ENCODE peak calls at places on chromosomes 3 and 15, in six cellular contexts. One of them, this sample, is unnamed.

GRCh38 chr3:97821413-97821809 is 400 bp upstream of the CRYBG3 start:
- DNase-seq in astrocyte of the spinal cord: peak; percentile 77
- DNase-seq in Peyer's patch: peak; percentile 65
- DNase-seq in gastrocnemius medialis: peak; percentile 6
- DNase-seq in BJ: no peak
- DNase-seq in fibroblast of lung: peak; percentile 66
- DNase-seq in this sample: no peak

GRCh38 chr3:76199382-76199781 is 414.0 kb upstream of the ZNF717 start:
- DNase-seq in Peyer's patch: no peak
- DNase-seq in astrocyte of the spinal cord: peak; percentile 2
- DNase-seq in gastrocnemius medialis: no peak
- DNase-seq in fibroblast of lung: peak; percentile 1
- DNase-seq in BJ: no peak
- DNase-seq in this sample: no peak

GRCh38 chr3:193928354-193929209 is 207.4 kb upstream of the HES1 start:
- DNase-seq in Peyer's patch: no peak
- DNase-seq in gastrocnemius medialis: no peak
- DNase-seq in fibroblast of lung: peak; percentile 53
- DNase-seq in BJ: no peak
- DNase-seq in astrocyte of the spinal cord: peak; percentile 22
- DNase-seq in this sample: no peak

GRCh38 chr15:37877851-37878577 is 56.4 kb upstream of the TMCO5A start:
- DNase-seq in fibroblast of lung: peak; percentile 88
- DNase-seq in astrocyte of the spinal cord: peak; percentile 83
- DNase-seq in Peyer's patch: no peak
- DNase-seq in BJ: no peak
- DNase-seq in gastrocnemius medialis: no peak
- DNase-seq in this sample: no peak

GRCh38 chr3:185825639-185826481 is 1.0 kb upstream of the IGF2BP2 start:
- DNase-seq in gastrocnemius medialis: no peak
- DNase-seq in Peyer's patch: peak; percentile 83
- DNase-seq in BJ: no peak
- DNase-seq in fibroblast of lung: peak; percentile 52
- DNase-seq in astrocyte of the spinal cord: no peak
- DNase-seq in this sample: no peak

GRCh38 chr3:20657566-20657965 is 471.6 kb upstream of the SGO1 start:
- DNase-seq in gastrocnemius medialis: no peak
- DNase-seq in BJ: no peak
- DNase-seq in Peyer's patch: no peak
- DNase-seq in astrocyte of the spinal cord: no peak
- DNase-seq in fibroblast of lung: no peak
- DNase-seq in this sample: no peak

GRCh38 chr3:156489462-156489911 is 65.4 kb downstream of the SSR3 start:
- DNase-seq in gastrocnemius medialis: no peak
- DNase-seq in Peyer's patch: no peak
- DNase-seq in fibroblast of lung: peak; percentile 82
- DNase-seq in astrocyte of the spinal cord: peak; percentile 53
- DNase-seq in BJ: peak; percentile 49
- DNase-seq in this sample: no peak

GRCh38 chr3:190183121-190183520 is 62.4 kb upstream of the P3H2 start:
- DNase-seq in fibroblast of lung: peak; percentile 98
- DNase-seq in astrocyte of the spinal cord: peak; percentile 96
- DNase-seq in Peyer's patch: no peak
- DNase-seq in BJ: peak; percentile 93
- DNase-seq in gastrocnemius medialis: no peak
- DNase-seq in this sample: no peak

GRCh38 chr3:89353465-89353864 is 246.0 kb downstream of the EPHA3 start:
- DNase-seq in fibroblast of lung: peak; percentile 51
- DNase-seq in Peyer's patch: no peak
- DNase-seq in gastrocnemius medialis: no peak
- DNase-seq in BJ: no peak
- DNase-seq in astrocyte of the spinal cord: no peak
- DNase-seq in this sample: no peak

DNA sequence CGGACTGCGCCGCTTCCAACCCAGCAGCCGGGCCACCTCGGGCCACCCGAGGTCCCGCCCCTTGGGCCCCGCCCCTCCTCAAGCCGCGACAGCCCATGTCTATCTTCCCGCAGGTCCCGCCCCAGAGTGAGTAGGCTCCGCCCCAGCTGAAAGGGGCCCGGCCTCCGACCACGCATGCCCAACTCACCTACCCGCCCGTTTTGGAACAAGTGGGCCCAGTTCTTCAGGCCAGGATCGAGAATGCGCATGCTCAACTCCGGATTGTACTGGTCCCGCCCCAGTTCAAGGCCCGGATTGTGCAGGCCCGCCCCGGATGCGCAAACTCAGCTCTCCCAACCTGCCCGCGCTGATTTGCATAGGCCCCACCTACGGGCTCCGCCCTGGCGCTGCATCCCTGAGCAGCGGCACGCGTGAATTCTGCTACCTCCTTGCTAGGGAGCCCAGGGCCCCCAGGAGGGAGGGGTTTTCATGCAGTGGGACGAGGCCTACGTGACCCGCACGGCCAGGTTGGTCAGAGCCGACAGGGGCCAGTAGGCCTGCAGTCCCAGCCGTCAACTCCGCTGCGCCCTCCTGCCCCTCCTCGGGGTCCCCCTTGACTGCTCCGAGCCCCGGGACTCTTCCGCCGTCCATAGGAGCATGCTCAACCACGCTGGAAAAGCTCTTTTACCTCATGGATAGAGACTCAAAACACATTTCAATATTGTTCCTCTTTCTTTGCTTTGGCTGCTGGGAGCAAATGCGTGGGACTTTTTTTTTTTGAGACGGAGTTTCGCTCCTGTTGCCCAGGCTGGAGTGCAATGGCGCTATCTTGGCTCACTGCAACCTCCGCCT is at the start of gene PFKFB4:
- DNase-seq in Peyer's patch: peak; percentile 100
- DNase-seq in gastrocnemius medialis: peak; percentile 99
- DNase-seq in astrocyte of the spinal cord: peak; percentile 99
- DNase-seq in fibroblast of lung: peak; percentile 99
- DNase-seq in BJ: peak; percentile 97
- DNase-seq in this sample: peak; percentile 98
- TF ChIP-seq CTCF in Peyer's patch: no peak
- TF ChIP-seq CTCF in gastrocnemius medialis: no peak
- TF ChIP-seq CTCF in astrocyte of the spinal cord: no peak
- TF ChIP-seq CTCF in fibroblast of lung: no peak
- TF ChIP-seq CTCF in BJ: peak; percentile 10
- TF ChIP-seq CTCF in this sample: peak; percentile 3

GRCh38 chr3:15108082-15108545 is 9.2 kb upstream of the RBSN start:
- DNase-seq in gastrocnemius medialis: peak; percentile 44
- DNase-seq in BJ: no peak
- DNase-seq in Peyer's patch: peak; percentile 84
- DNase-seq in fibroblast of lung: peak; percentile 59
- DNase-seq in astrocyte of the spinal cord: peak; percentile 64
- DNase-seq in this sample: peak; percentile 52
- H3K4me3 ChIP-seq in gastrocnemius medialis: no peak overlapping the region
- H3K4me3 ChIP-seq in BJ: no peak overlapping the region
- H3K4me3 ChIP-seq in Peyer's patch: no peak overlapping the region
- H3K4me3 ChIP-seq in fibroblast of lung: no peak overlapping the region
- H3K4me3 ChIP-seq in astrocyte of the spinal cord: no peak overlapping the region
- H3K4me3 ChIP-seq in this sample: no peak overlapping the region

GRCh38 chr3:50627407-50628051 is 10.6 kb downstream of the MAPKAPK3 start:
- DNase-seq in Peyer's patch: no peak
- DNase-seq in gastrocnemius medialis: peak; percentile 96
- DNase-seq in fibroblast of lung: peak; percentile 79
- DNase-seq in BJ: no peak
- DNase-seq in astrocyte of the spinal cord: peak; percentile 67
- DNase-seq in this sample: no peak
- TF ChIP-seq CTCF in Peyer's patch: no peak
- TF ChIP-seq CTCF in gastrocnemius medialis: peak; percentile 64
- TF ChIP-seq CTCF in fibroblast of lung: peak; percentile 41
- TF ChIP-seq CTCF in BJ: peak; percentile 58
- TF ChIP-seq CTCF in astrocyte of the spinal cord: peak; percentile 55
- TF ChIP-seq CTCF in this sample: peak; percentile 43

DNA sequence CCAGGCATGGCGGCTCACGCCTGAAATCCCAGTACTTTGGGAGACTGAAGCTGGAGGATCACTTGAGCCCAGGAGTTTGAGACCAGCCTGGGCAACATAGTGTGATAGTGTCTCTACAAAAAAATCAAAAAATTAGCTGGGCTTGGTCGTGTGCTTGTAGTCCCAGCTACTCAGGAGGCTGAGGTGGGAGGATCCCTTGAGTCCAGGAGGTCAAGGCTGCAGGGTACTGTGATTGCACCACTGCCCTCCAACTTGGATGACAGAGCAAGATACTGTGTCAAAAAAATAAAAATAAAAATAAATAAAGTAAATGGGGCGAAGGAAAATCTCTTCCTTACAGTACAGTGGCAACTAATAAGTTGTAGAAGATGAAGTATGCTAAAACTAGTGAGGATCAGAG is 29.6 kb downstream of the LSM3 start:
- DNase-seq in gastrocnemius medialis: no peak
- DNase-seq in Peyer's patch: no peak
- DNase-seq in astrocyte of the spinal cord: no peak
- DNase-seq in fibroblast of lung: no peak
- DNase-seq in BJ: no peak
- DNase-seq in this sample: no peak
- H3K4me3 ChIP-seq in gastrocnemius medialis: no peak overlapping the region
- H3K4me3 ChIP-seq in Peyer's patch: no peak overlapping the region
- H3K4me3 ChIP-seq in astrocyte of the spinal cord: no peak overlapping the region
- H3K4me3 ChIP-seq in fibroblast of lung: no peak overlapping the region
- H3K4me3 ChIP-seq in BJ: no peak overlapping the region
- H3K4me3 ChIP-seq in this sample: no peak overlapping the region

DNA sequence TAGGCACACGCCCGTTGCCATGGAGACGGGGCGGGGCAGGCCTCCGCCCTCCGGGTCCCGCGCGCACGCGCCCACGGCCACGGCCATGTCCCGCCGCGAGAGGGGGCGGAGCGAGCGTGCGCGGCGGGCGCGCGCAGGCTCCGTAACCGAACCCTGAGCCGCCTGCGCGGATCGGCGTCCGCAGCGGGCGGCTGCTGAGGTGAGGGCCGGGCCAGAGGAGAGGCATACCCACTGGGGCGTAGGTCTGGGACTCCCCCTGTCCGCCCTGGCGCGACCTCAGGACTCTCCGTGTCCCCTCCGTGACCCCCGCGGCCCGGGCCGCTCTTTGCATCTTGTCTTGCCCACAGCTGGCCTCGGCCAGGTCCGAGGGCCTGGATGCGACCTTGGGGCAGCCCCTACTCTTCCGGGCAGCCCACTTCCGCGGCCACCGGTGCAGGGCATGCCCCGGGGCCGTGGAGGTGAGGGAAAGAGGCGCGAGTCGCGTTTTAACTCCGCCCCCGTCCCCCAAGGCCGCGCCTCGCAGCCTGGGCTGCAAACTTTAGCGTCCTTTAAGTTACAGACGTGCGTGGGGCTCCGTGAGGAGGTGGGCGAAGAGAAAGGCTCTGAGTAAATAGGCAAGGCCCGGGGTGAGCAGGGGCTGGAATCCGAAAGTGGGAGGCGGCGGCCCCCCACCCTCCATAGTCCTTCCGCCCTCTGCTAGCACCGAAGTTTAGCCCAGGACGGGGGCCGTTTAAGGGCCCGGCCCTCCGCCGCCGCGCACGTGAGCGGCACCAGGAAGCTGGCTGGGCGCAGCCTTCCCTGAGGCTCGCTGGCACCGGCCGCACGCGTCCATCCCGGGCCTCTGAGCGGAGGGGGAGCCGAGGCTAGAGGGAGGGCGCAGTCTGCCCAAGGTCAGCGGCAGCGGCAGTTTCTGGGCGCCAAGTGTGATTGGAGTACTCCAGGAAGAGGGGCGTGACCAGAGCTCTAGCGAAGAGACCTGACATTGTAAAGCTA is at the start of gene TEX264:
- DNase-seq in gastrocnemius medialis: peak; percentile 87
- DNase-seq in Peyer's patch: peak; percentile 95
- DNase-seq in fibroblast of lung: peak; percentile 76
- DNase-seq in astrocyte of the spinal cord: peak; percentile 68
- DNase-seq in BJ: peak; percentile 20
- DNase-seq in this sample: peak; percentile 61
- TF ChIP-seq CTCF in gastrocnemius medialis: no peak
- TF ChIP-seq CTCF in Peyer's patch: no peak
- TF ChIP-seq CTCF in fibroblast of lung: no peak
- TF ChIP-seq CTCF in astrocyte of the spinal cord: no peak
- TF ChIP-seq CTCF in BJ: no peak
- TF ChIP-seq CTCF in this sample: no peak

GRCh38 chr3:71488882-71489281 is 94.6 kb downstream of the FOXP1 start:
- DNase-seq in fibroblast of lung: no peak
- DNase-seq in Peyer's patch: no peak
- DNase-seq in astrocyte of the spinal cord: no peak
- DNase-seq in BJ: no peak
- DNase-seq in gastrocnemius medialis: no peak
- DNase-seq in this sample: no peak
- H3K4me3 ChIP-seq in fibroblast of lung: no peak overlapping the region
- H3K4me3 ChIP-seq in Peyer's patch: no peak overlapping the region
- H3K4me3 ChIP-seq in astrocyte of the spinal cord: no peak overlapping the region
- H3K4me3 ChIP-seq in BJ: no peak overlapping the region
- H3K4me3 ChIP-seq in gastrocnemius medialis: no peak overlapping the region
- H3K4me3 ChIP-seq in this sample: no peak overlapping the region

GRCh38 chr3:50372349-50372748 is 13.0 kb upstream of the TMEM115 start:
- DNase-seq in astrocyte of the spinal cord: no peak
- DNase-seq in fibroblast of lung: no peak
- DNase-seq in gastrocnemius medialis: no peak
- DNase-seq in Peyer's patch: peak; percentile 84
- DNase-seq in BJ: no peak
- DNase-seq in this sample: no peak
- TF ChIP-seq CTCF in astrocyte of the spinal cord: no peak
- TF ChIP-seq CTCF in fibroblast of lung: no peak
- TF ChIP-seq CTCF in gastrocnemius medialis: no peak
- TF ChIP-seq CTCF in Peyer's patch: no peak
- TF ChIP-seq CTCF in BJ: no peak
- TF ChIP-seq CTCF in this sample: no peak

GRCh38 chr3:57194641-57195040 is 5.1 kb downstream of the HESX1 start:
- DNase-seq in fibroblast of lung: no peak
- DNase-seq in gastrocnemius medialis: no peak
- DNase-seq in BJ: no peak
- DNase-seq in Peyer's patch: no peak
- DNase-seq in astrocyte of the spinal cord: no peak
- DNase-seq in this sample: no peak
- H3K4me3 ChIP-seq in fibroblast of lung: no peak overlapping the region
- H3K4me3 ChIP-seq in gastrocnemius medialis: no peak overlapping the region
- H3K4me3 ChIP-seq in BJ: no peak overlapping the region
- H3K4me3 ChIP-seq in Peyer's patch: no peak overlapping the region
- H3K4me3 ChIP-seq in astrocyte of the spinal cord: no peak overlapping the region
- H3K4me3 ChIP-seq in this sample: no peak overlapping the region